ENCODE peak calls at places on chromosomes 5 and 9, in five cellular contexts. T is SK-N-SH, X is neuronal stem cell, I is NCI-H1092 treated with DMSO at 0.1 percent for 48 hours, Y is AG09309. S is an unnamed sample.

GRCh38 chr9:38389313-38389712 is 3.2 kb upstream of the ALDH1B1 start:
- DNase-seq in T (no peak), X (no peak), I (no peak), Y (no peak), S (no peak)

GRCh38 chr9:75803130-75803529 is 87.3 kb upstream of the PCSK5 start:
- DNase-seq in T (no peak), X (no peak), I (no peak), Y (no peak), S (no peak)

GRCh38 chr5:142221091-142221860 is 103.5 kb downstream of the SPRY4 start:
- DNase-seq in T (no peak), X (no peak), I (no peak), Y (no peak), S (no peak)

GRCh38 chr5:93078082-93079038 is 502.7 kb downstream of the NR2F1-AS1 start:
- DNase-seq in T (peak; percentile 29), X (no peak), I (no peak), Y (peak; percentile 96), S (peak; percentile 22)

GRCh38 chr5:957730-958485 is 50.7 kb upstream of the NKD2 start:
- DNase-seq in T (peak; percentile 41), X (no peak), I (no peak), Y (no peak), S (no peak)

GRCh38 chr5:81776258-81776657 is 25.4 kb upstream of the SSBP2 start:
- DNase-seq in T (no peak), X (no peak), I (no peak), Y (no peak), S (no peak)

GRCh38 chr5:36703245-36703860 is 96.9 kb downstream of the SLC1A3 start:
- DNase-seq in T (no peak), X (no peak), I (no peak), Y (no peak), S (no peak)

GRCh38 chr5:31237159-31237558 is 43.7 kb downstream of the CDH6 start:
- DNase-seq in T (peak; percentile 16), X (no peak), I (peak; percentile 29), Y (no peak), S (peak; percentile 46)

GRCh38 chr9:83238871-83239624 is 176.1 kb upstream of the RASEF start:
- DNase-seq in T (no peak), X (no peak), I (peak; percentile 33), Y (no peak), S (no peak)

GRCh38 chr5:137320056-137321045 is 178.8 kb downstream of the SPOCK1 start:
- DNase-seq in T (peak; percentile 68), X (peak; percentile 70), I (peak; percentile 56), Y (no peak), S (peak; percentile 41)

GRCh38 chr5:132263548-132264261 is 6.2 kb downstream of the PDLIM4 start:
- DNase-seq in T (peak; percentile 29), X (no peak), I (no peak), Y (peak; percentile 59), S (no peak)

GRCh38 chr9:131312822-131313770 is 23.6 kb downstream of the PLPP7 start:
- DNase-seq in T (no peak), X (no peak), I (no peak), Y (no peak), S (no peak)

GRCh38 chr5:82355921-82356454 is 77.8 kb upstream of the RPS23 start:
- DNase-seq in T (no peak), X (no peak), I (no peak), Y (no peak), S (no peak)

GRCh38 chr5:14414615-14415515 is 166.7 kb upstream of the OTULINL start:
- DNase-seq in T (no peak), X (no peak), I (no peak), Y (no peak), S (no peak)

GRCh38 chr5:132098151-132098594 is 24.6 kb downstream of the CSF2 start:
- DNase-seq in T (no peak), X (no peak), I (no peak), Y (no peak), S (no peak)

GRCh38 chr5:142376001-142376400 is 51.2 kb upstream of the SPRY4 start:
- DNase-seq in T (no peak), X (no peak), I (no peak), Y (no peak), S (no peak)

GRCh38 chr9:74803366-74804017 is 84.2 kb downstream of the TRPM6 start:
- DNase-seq in T (no peak), X (no peak), I (no peak), Y (no peak), S (no peak)

GRCh38 chr5:72191404-72191803 is 84.1 kb downstream of the MAP1B start:
- DNase-seq in T (no peak), X (no peak), I (no peak), Y (no peak), S (no peak)

GRCh38 chr9:109683521-109683920 is 96.5 kb upstream of the PALM2AKAP2 start:
- DNase-seq in T (no peak), X (no peak), I (no peak), Y (no peak), S (no peak)

GRCh38 chr5:4254736-4255135 is 659.1 kb downstream of the IRX1 start:
- DNase-seq in T (no peak), X (no peak), I (no peak), Y (no peak), S (no peak)

GRCh38 chr9:90003046-90003355 is 398.2 kb downstream of the GADD45G start:
- DNase-seq in T (no peak), X (no peak), I (no peak), Y (no peak), S (no peak)

GRCh38 chr9:122815544-122815943 is 12.8 kb downstream of the PDCL start:
- DNase-seq in T (no peak), X (no peak), I (no peak), Y (no peak), S (no peak)